ENCODE peak calls at places on chromosome 9, in seven cellular contexts. U, F, Y, C, P, O and H are unnamed samples.

GRCh38 chr9:86912210-86912609 is 35.1 kb downstream of the GAS1 start:
- DNase-seq in Y (no peak), F (no peak), U (no peak), P (no peak), O (no peak), C (no peak), H (no peak)

GRCh38 chr9:119556129-119556875 is 187.1 kb upstream of the BRINP1 start:
- DNase-seq in Y (no peak), P (peak), C (peak), U (no peak), F (peak), O (peak), H (peak)

GRCh38 chr9:97307091-97307490 is 368 bp upstream of the CCDC180 start:
- DNase-seq in P (peak), O (no peak), F (no peak), U (no peak), Y (no peak), C (peak), H (no peak)

GRCh38 chr9:37916471-37917314 is 12.8 kb upstream of the SLC25A51 start:
- DNase-seq in O (peak), Y (no peak), P (no peak), U (no peak), C (no peak), F (no peak), H (no peak)

GRCh38 chr9:120534266-120534665 is 45.7 kb downstream of the CDK5RAP2 start:
- DNase-seq in P (no peak), O (no peak), Y (no peak), U (no peak), F (no peak), C (no peak), H (no peak)

GRCh38 chr9:42852133-42852532 is 668.7 kb downstream of the SPATA31A6 start:
- DNase-seq in Y (no peak), O (no peak), F (no peak), P (no peak), U (peak), C (no peak), H (peak)

GRCh38 chr9:127968046-127968445 is 12.7 kb downstream of the EEIG1 start:
- DNase-seq in C (peak), P (peak), F (no peak), U (no peak), Y (peak), O (no peak), H (peak)

GRCh38 chr9:80796662-80797426 is 892.5 kb downstream of the TLE1 start:
- DNase-seq in C (no peak), U (no peak), F (no peak), Y (no peak), O (no peak), P (no peak), H (no peak)

GRCh38 chr9:81268048-81268447 is 421.3 kb downstream of the TLE1 start:
- DNase-seq in P (no peak), F (no peak), Y (no peak), U (no peak), O (no peak), C (no peak), H (no peak)

GRCh38 chr9:16100596-16101091 is 547.8 kb downstream of the CCDC171 start:
- DNase-seq in Y (no peak), P (no peak), U (no peak), F (no peak), C (no peak), O (no peak), H (no peak)

GRCh38 chr9:36847781-36848673 is 186.0 kb downstream of the PAX5 start:
- DNase-seq in U (peak), Y (no peak), P (no peak), O (no peak), C (no peak), F (no peak), H (no peak)

GRCh38 chr9:93258818-93259489 is 75.0 kb downstream of the WNK2 start:
- DNase-seq in Y (no peak), O (peak), F (peak), P (peak), C (no peak), U (peak), H (no peak)

GRCh38 chr9:134127616-134128015 is 8.3 kb upstream of the WDR5 start:
- DNase-seq in P (no peak), Y (no peak), U (no peak), O (no peak), C (no peak), F (no peak), H (no peak)

GRCh38 chr9:77985996-77986395 is 45.6 kb downstream of the GNAQ start:
- DNase-seq in P (no peak), O (no peak), U (no peak), C (no peak), F (no peak), Y (no peak), H (no peak)

GRCh38 chr9:29740518-29740917 is 2167.2 kb upstream of the C9orf72 start:
- DNase-seq in F (no peak), Y (no peak), P (no peak), C (peak), O (no peak), U (no peak), H (no peak)

GRCh38 chr9:124855944-124856773 is 2.9 kb downstream of the WDR38 start:
- DNase-seq in P (no peak), C (peak), U (no peak), F (peak), Y (peak), O (no peak), H (peak)

GRCh38 chr9:27528278-27528885 is 1.2 kb downstream of the MOB3B start:
- DNase-seq in Y (no peak), P (peak), C (no peak), U (no peak), O (peak), F (peak), H (peak)

GRCh38 chr9:70998962-70999361 is 122.5 kb downstream of the TRPM3 start:
- DNase-seq in O (no peak), F (no peak), U (no peak), C (peak), P (no peak), Y (no peak), H (no peak)

GRCh38 chr9:81112638-81113037 is 576.7 kb downstream of the TLE1 start:
- DNase-seq in P (no peak), C (no peak), F (no peak), Y (no peak), O (no peak), U (no peak), H (no peak)

GRCh38 chr9:107039546-107039945 is 176.6 kb downstream of the ZNF462 start:
- DNase-seq in P (no peak), O (no peak), Y (no peak), F (no peak), C (no peak), U (no peak), H (peak)

GRCh38 chr9:89038354-89039091 is 47.3 kb downstream of the S1PR3 start:
- DNase-seq in Y (no peak), F (no peak), C (peak), O (no peak), U (no peak), P (no peak), H (no peak)

GRCh38 chr9:27933210-27934062 is 360.2 kb upstream of the C9orf72 start:
- DNase-seq in F (no peak), P (no peak), O (no peak), C (no peak), Y (no peak), U (no peak), H (no peak)

DNA sequence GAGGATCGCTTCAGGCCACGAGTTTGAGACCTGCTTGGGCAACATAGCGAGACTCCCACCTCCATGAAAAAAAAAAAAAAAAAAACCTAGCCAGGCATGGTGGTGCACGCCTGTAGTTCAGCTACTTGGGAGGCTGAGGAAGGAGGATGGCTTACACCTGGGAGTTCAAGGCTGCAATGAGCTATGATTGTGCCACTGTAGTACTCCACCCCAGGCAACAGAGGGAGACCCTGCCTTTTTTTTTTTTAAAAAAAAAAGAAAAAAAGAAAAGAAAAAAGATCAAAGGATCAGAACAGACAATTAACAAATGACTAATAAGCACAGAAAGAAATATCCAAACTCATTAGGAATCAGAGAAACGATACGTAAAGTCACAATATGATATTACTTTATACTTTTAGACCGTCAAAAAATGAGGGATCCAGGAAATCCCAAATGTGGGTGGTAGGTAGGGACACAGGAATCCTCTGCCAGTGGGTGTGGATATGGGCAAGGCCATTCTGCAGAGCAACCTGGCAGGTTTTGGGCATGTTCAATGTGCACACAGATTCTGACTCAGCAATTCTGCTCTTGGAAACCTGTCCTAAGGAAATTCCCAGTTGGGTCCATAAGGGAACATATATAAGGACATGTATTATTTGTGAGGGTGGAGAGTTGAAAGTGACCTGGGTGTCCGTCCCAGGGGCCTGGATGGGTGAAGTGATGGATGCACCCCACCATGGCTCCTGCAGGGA is 144.7 kb upstream of the TBC1D2 start:
- DNase-seq in O (no peak), C (no peak), P (no peak), F (no peak), U (no peak), Y (no peak), H (no peak)
- TF ChIP-seq CTCF in O (no peak), C (peak), P (no peak), F (no peak), U (no peak), Y (no peak), H (no peak)

GRCh38 chr9:136088939-136089696 is 6.0 kb downstream of the NACC2 start:
- DNase-seq in O (no peak), C (no peak), U (peak), P (no peak), F (no peak), Y (no peak), H (no peak)

GRCh38 chr9:136090060-136090735 is 4.9 kb downstream of the NACC2 start:
- DNase-seq in U (no peak), P (no peak), Y (no peak), F (no peak), C (no peak), O (no peak), H (no peak)

GRCh38 chr9:136090768-136091581 is 4.1 kb downstream of the NACC2 start:
- DNase-seq in O (no peak), U (no peak), C (no peak), F (peak), Y (no peak), P (no peak), H (no peak)

GRCh38 chr9:136088481-136088938 is 6.6 kb downstream of the NACC2 start:
- DNase-seq in P (no peak), O (no peak), Y (no peak), F (no peak), C (no peak), U (peak), H (no peak)

DNA sequence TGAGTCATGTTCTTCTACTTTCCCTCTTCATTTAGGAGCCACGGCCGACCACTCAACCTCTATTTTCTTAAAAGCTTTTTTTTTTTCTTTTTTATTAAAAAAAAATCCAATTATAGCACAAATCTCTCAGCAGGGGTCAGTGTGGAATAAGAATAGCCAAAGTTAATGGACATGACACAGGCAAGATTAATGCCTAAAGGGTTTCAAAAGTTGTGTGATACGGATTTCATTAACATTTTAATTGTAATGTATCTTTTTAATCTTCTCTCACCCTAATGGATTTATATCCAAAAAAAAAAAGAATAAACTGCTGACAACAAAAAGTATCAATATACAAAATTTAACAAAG is 5.4 kb downstream of the NACC2 start:
- DNase-seq in F (no peak), C (peak), P (no peak), O (no peak), Y (no peak), U (no peak), H (no peak)
- TF ChIP-seq CTCF in F (peak), C (peak), P (peak), O (no peak), Y (no peak), U (peak), H (peak)

GRCh38 chr9:130732131-130732530 is 38.6 kb downstream of the EXOSC2 start:
- DNase-seq in P (no peak), C (no peak), O (no peak), F (no peak), Y (no peak), U (no peak), H (no peak)
- TF ChIP-seq CTCF in P (no peak), C (peak), O (no peak), F (no peak), Y (peak), U (peak), H (no peak)

GRCh38 chr9:110088099-110088498 is 119.9 kb downstream of the C9orf152 start:
- DNase-seq in P (no peak), C (no peak), O (no peak), Y (no peak), U (no peak), F (no peak), H (no peak)

GRCh38 chr9:110086537-110086936 is 121.4 kb downstream of the C9orf152 start:
- DNase-seq in C (no peak), F (no peak), U (no peak), P (no peak), O (no peak), Y (no peak), H (no peak)

GRCh38 chr9:110092792-110093191 is 115.2 kb downstream of the C9orf152 start:
- DNase-seq in F (no peak), U (no peak), C (no peak), Y (no peak), O (no peak), P (no peak), H (no peak)

GRCh38 chr9:110093417-110093816 is 114.5 kb downstream of the C9orf152 start:
- DNase-seq in F (no peak), O (no peak), U (no peak), P (no peak), C (no peak), Y (no peak), H (no peak)

GRCh38 chr9:110089681-110090370 is 118.1 kb downstream of the C9orf152 start:
- DNase-seq in O (no peak), F (no peak), Y (no peak), P (peak), U (no peak), C (no peak), H (peak)
- TF ChIP-seq CTCF in O (no peak), F (no peak), Y (no peak), P (peak), U (no peak), C (no peak), H (no peak)